ENCODE peak calls at places on chromosomes 4 and X, in eight cellular contexts. X is OCI-LY7, M is neuronal stem cell, Y is hepatocyte, Q is IMR-90, K is mesenchymal stem cell, N is GM23248, H is A549. L is an unnamed sample.

GRCh38 chrX:341541-342101 is 23.0 kb upstream of the GTPBP6 start:
- DNase-seq in X (no peak), M (no peak), Y (no peak), Q (no peak), K (no peak), N (no peak), H (no peak), L (no peak)

GRCh38 chr4:181520790-181521189 is 722.4 kb upstream of the TENM3 start:
- DNase-seq in X (no peak), M (no peak), Y (no peak), Q (no peak), K (no peak), N (no peak), H (no peak), L (no peak)

GRCh38 chr4:38320833-38321232 is 343.2 kb upstream of the KLF3 start:
- DNase-seq in X (no peak), M (no peak), Y (no peak), Q (no peak), K (no peak), N (no peak), H (no peak), L (no peak)

GRCh38 chrX:22320236-22320635 is 47.5 kb downstream of the CBLL2 start:
- DNase-seq in X (no peak), M (peak; percentile 39), Y (no peak), Q (no peak), K (no peak), N (no peak), H (no peak), L (no peak)

GRCh38 chr4:54165438-54165837 is 63.7 kb upstream of the PDGFRA start:
- DNase-seq in X (no peak), M (no peak), Y (no peak), Q (peak; percentile 96), K (peak; percentile 85), N (peak; percentile 93), H (no peak), L (peak; percentile 63)

GRCh38 chr4:182103614-182104319 is 139.4 kb upstream of the TENM3 start:
- DNase-seq in X (no peak), M (no peak), Y (no peak), Q (no peak), K (no peak), N (no peak), H (no peak), L (no peak)

GRCh38 chr4:183905081-183905592 is at the start of gene STOX2:
- DNase-seq in X (no peak), M (peak; percentile 78), Y (peak; percentile 79), Q (peak; percentile 55), K (peak; percentile 71), N (peak; percentile 38), H (peak; percentile 71), L (peak; percentile 93)

GRCh38 chr4:77734928-77735327 is 84.2 kb downstream of the CNOT6L start:
- DNase-seq in X (peak; percentile 20), M (no peak), Y (peak; percentile 66), Q (peak; percentile 79), K (peak; percentile 91), N (peak; percentile 29), H (no peak), L (peak; percentile 54)

GRCh38 chrX:139304471-139304870 is 226.1 kb upstream of the F9 start:
- DNase-seq in X (no peak), M (no peak), Y (no peak), Q (no peak), K (no peak), N (no peak), H (no peak), L (no peak)

GRCh38 chr4:30962949-30963348 is 242.8 kb downstream of the PCDH7 start:
- DNase-seq in X (no peak), M (no peak), Y (peak; percentile 22), Q (peak; percentile 88), K (peak; percentile 48), N (no peak), H (no peak), L (peak; percentile 17)

GRCh38 chr4:139144161-139144859 is 32.7 kb downstream of the ELF2 start:
- DNase-seq in X (no peak), M (no peak), Y (peak; percentile 25), Q (peak; percentile 66), K (peak; percentile 50), N (peak; percentile 76), H (no peak), L (peak; percentile 70)

GRCh38 chr4:167943872-167944505 is 148.3 kb upstream of the ANXA10 start:
- DNase-seq in X (no peak), M (no peak), Y (no peak), Q (no peak), K (no peak), N (peak; percentile 5), H (no peak), L (no peak)

GRCh38 chr4:98919996-98920395 is 8.9 kb downstream of the EIF4E start:
- DNase-seq in X (no peak), M (no peak), Y (no peak), Q (peak; percentile 79), K (peak; percentile 39), N (peak; percentile 58), H (no peak), L (no peak)

GRCh38 chrX:131068945-131069719 is 11.0 kb downstream of the ARHGAP36 start:
- DNase-seq in X (no peak), M (peak; percentile 49), Y (peak; percentile 54), Q (no peak), K (peak; percentile 32), N (peak; percentile 29), H (peak; percentile 86), L (peak; percentile 86)

GRCh38 chr4:26235500-26235899 is 85.3 kb upstream of the RBPJ start:
- DNase-seq in X (no peak), M (no peak), Y (peak; percentile 54), Q (peak; percentile 75), K (peak; percentile 71), N (peak; percentile 84), H (no peak), L (peak; percentile 16)

GRCh38 chr4:185576314-185576713 is 41.0 kb upstream of the PDLIM3 start:
- DNase-seq in X (no peak), M (no peak), Y (no peak), Q (no peak), K (no peak), N (no peak), H (no peak), L (no peak)

GRCh38 chrX:57286507-57287251 is at the start of gene FAAH2:
- DNase-seq in X (peak; percentile 81), M (no peak), Y (peak; percentile 87), Q (no peak), K (no peak), N (no peak), H (peak; percentile 30), L (peak; percentile 69)

GRCh38 chr4:8079031-8079885 is 79.4 kb downstream of the ABLIM2 start:
- DNase-seq in X (no peak), M (no peak), Y (peak; percentile 48), Q (no peak), K (no peak), N (peak; percentile 13), H (peak; percentile 20), L (peak; percentile 93)

GRCh38 chrX:100494974-100495373 is 84.9 kb upstream of the PCDH19 start:
- DNase-seq in X (no peak), M (no peak), Y (no peak), Q (no peak), K (no peak), N (no peak), H (no peak), L (no peak)

GRCh38 chr4:5341151-5341925 is 290.1 kb downstream of the STK32B start:
- DNase-seq in X (no peak), M (no peak), Y (no peak), Q (no peak), K (no peak), N (no peak), H (no peak), L (no peak)

GRCh38 chr4:183591301-183591700 is 67.7 kb downstream of the RWDD4 start:
- DNase-seq in X (no peak), M (no peak), Y (no peak), Q (peak; percentile 52), K (no peak), N (peak; percentile 61), H (no peak), L (no peak)

GRCh38 chr4:37767546-37767945 is 58.9 kb upstream of the PGM2 start:
- DNase-seq in X (no peak), M (no peak), Y (peak; percentile 39), Q (peak; percentile 44), K (no peak), N (peak; percentile 32), H (no peak), L (no peak)

GRCh38 chr4:139514382-139515059 is 41.5 kb downstream of the SETD7 start:
- DNase-seq in X (no peak), M (no peak), Y (no peak), Q (no peak), K (no peak), N (no peak), H (no peak), L (peak; percentile 42)

GRCh38 chr4:159229164-159229563 is 126.3 kb downstream of the RAPGEF2 start:
- DNase-seq in X (no peak), M (peak; percentile 70), Y (peak; percentile 68), Q (peak; percentile 94), K (peak; percentile 87), N (peak; percentile 54), H (peak; percentile 49), L (peak; percentile 97)

GRCh38 chr4:73450398-73451004 is 14.5 kb downstream of the AFP start:
- DNase-seq in X (no peak), M (no peak), Y (peak; percentile 25), Q (peak; percentile 89), K (peak; percentile 64), N (peak; percentile 95), H (peak; percentile 73), L (peak; percentile 85)
- H3K4me2 ChIP-seq in X (no peak overlapping the region), M (no peak overlapping the region), Y (no peak overlapping the region), Q (peak overlapping the region; percentile 57), K (peak overlapping the region; percentile 65), N (peak overlapping the region; percentile 61), H (peak overlapping the region; percentile 61), L (no peak overlapping the region)

GRCh38 chr4:152509595-152510209 is 26.2 kb downstream of the FBXW7 start:
- DNase-seq in X (no peak), M (no peak), Y (no peak), Q (no peak), K (no peak), N (no peak), H (no peak), L (no peak)
- H3K4me3 ChIP-seq in X (no peak overlapping the region), M (no peak overlapping the region), Y (no peak overlapping the region), Q (no peak overlapping the region), K (no peak overlapping the region), N (no peak overlapping the region), H (no peak overlapping the region), L (no peak overlapping the region)

DNA sequence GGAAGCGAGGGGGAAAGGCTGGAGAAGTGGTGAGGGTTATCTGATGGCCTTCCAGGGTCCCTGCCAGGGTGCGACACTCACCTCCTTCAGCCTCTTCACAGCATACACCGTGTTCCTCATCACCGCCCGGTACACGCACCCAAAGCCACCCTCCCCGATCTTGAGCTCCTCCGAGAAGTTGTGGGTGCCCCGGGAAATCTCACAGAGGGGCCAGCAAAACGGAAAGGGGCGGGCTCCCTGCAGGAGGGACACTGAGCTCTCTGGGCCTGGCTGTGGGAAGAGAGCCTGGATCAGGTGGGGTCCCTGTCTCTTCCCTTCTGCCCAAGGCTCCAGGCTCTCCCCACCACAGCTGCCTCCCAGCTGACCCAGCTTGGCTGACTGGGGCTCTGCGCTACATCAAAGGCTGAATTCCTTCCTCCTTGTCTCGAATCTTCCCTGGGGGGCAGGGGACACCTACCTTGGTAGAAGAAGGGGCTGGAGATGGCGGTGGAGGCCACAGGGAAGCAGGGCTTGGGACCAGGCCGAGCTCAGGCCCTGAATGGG is 1.1 kb downstream of the IRAK1 start:
- DNase-seq in X (peak; percentile 17), M (no peak), Y (no peak), Q (no peak), K (no peak), N (no peak), H (no peak), L (no peak)
- H3K4me2 ChIP-seq in X (peak overlapping the region; percentile 89), M (peak overlapping the region; percentile 54), Y (peak overlapping the region; percentile 75), Q (peak overlapping the region; percentile 96), K (peak overlapping the region; percentile 81), N (peak overlapping the region; percentile 85), H (peak overlapping the region; percentile 81), L (peak overlapping the region; percentile 40)

GRCh38 chrX:150542846-150543229 is 25.6 kb upstream of the MTM1 start:
- DNase-seq in X (no peak), M (no peak), Y (no peak), Q (no peak), K (no peak), N (no peak), H (no peak), L (no peak)
- H3K4me3 ChIP-seq in X (no peak overlapping the region), M (no peak overlapping the region), Y (no peak overlapping the region), Q (no peak overlapping the region), K (no peak overlapping the region), N (no peak overlapping the region), H (no peak overlapping the region), L (no peak overlapping the region)